ENCODE peak calls at places on chromosomes 2 and 18, in nine cellular contexts. L, Q, Y, N, S, V, G, K and X are unnamed samples.

GRCh38 chr2:10286216-10287037 is 16.3 kb upstream of the HPCAL1 start:
- DNase-seq in S (no peak), N (no peak), V (peak; percentile 82), Y (no peak), G (no peak), Q (no peak), K (no peak), L (no peak), X (no peak)

GRCh38 chr18:78754311-78755043 is 225.1 kb upstream of the SALL3 start:
- DNase-seq in L (no peak), K (no peak), Y (no peak), S (no peak), N (no peak), Q (no peak), V (peak; percentile 22), G (no peak), X (no peak)

GRCh38 chr2:101307503-101307902 is 998 bp downstream of the RNF149 start:
- DNase-seq in V (no peak), L (no peak), G (peak; percentile 19), S (peak; percentile 48), N (no peak), Q (no peak), K (peak; percentile 42), Y (no peak), X (no peak)

GRCh38 chr2:1482981-1483380 is 69.7 kb downstream of the TPO start:
- DNase-seq in Q (no peak), Y (no peak), S (no peak), G (no peak), L (no peak), V (no peak), N (no peak), K (no peak), X (no peak)

GRCh38 chr2:188645982-188646381 is 328.2 kb upstream of the COL3A1 start:
- DNase-seq in Q (no peak), G (no peak), K (no peak), S (peak; percentile 63), L (no peak), V (no peak), Y (peak; percentile 83), N (no peak), X (no peak)

GRCh38 chr2:230202430-230203109 is 17.2 kb downstream of the SP110 start:
- DNase-seq in N (no peak), Y (no peak), Q (no peak), L (no peak), S (no peak), K (no peak), G (peak; percentile 56), V (no peak), X (no peak)

GRCh38 chr18:22056962-22057361 is 112.4 kb upstream of the GATA6 start:
- DNase-seq in Y (no peak), G (no peak), K (no peak), Q (no peak), L (no peak), V (no peak), N (no peak), S (no peak), X (no peak)

GRCh38 chr2:22037274-22037673 is 913.5 kb downstream of the TDRD15 start:
- DNase-seq in Q (no peak), S (peak; percentile 3), L (no peak), N (no peak), Y (no peak), G (no peak), K (no peak), V (no peak), X (no peak)

GRCh38 chr2:65742977-65743376 is 310.6 kb upstream of the SPRED2 start:
- DNase-seq in Q (no peak), N (no peak), L (no peak), V (no peak), S (no peak), Y (no peak), G (no peak), K (no peak), X (no peak)

GRCh38 chr2:237217995-237218621 is 132.4 kb downstream of the COPS8 start:
- DNase-seq in N (no peak), K (no peak), Q (no peak), S (no peak), Y (no peak), V (no peak), L (no peak), G (no peak), X (no peak)

GRCh38 chr2:10064932-10065682 is 15.1 kb downstream of the CYS1 start:
- DNase-seq in S (no peak), K (no peak), Y (no peak), V (no peak), N (no peak), G (no peak), Q (no peak), L (no peak), X (no peak)

GRCh38 chr2:168951871-168952270 is 50.8 kb downstream of the G6PC2 start:
- DNase-seq in Q (no peak), S (no peak), L (no peak), G (no peak), Y (no peak), V (no peak), N (no peak), K (no peak), X (no peak)

GRCh38 chr2:205908491-205909193 is 177.3 kb downstream of the INO80D start:
- DNase-seq in G (no peak), S (no peak), V (no peak), K (no peak), L (no peak), Q (no peak), Y (peak; percentile 17), N (no peak), X (no peak)

GRCh38 chr2:1238571-1239138 is 174.6 kb upstream of the TPO start:
- DNase-seq in S (no peak), Q (no peak), L (no peak), K (no peak), N (no peak), V (no peak), Y (no peak), G (no peak), X (no peak)

GRCh38 chr2:172230783-172231446 is 128.2 kb upstream of the DLX2 start:
- DNase-seq in V (no peak), K (peak; percentile 57), S (peak; percentile 34), L (no peak), N (no peak), Y (no peak), G (no peak), Q (peak; percentile 46), X (no peak)

GRCh38 chr2:226652388-226652787 is 147.2 kb downstream of the IRS1 start:
- DNase-seq in V (no peak), Y (peak; percentile 97), G (no peak), L (peak; percentile 84), S (peak; percentile 84), N (no peak), Q (no peak), K (peak; percentile 96), X (no peak)

GRCh38 chr2:33136570-33136969 is 189.8 kb downstream of the LTBP1 start:
- DNase-seq in Y (peak; percentile 40), L (no peak), K (no peak), G (no peak), V (no peak), Q (no peak), S (no peak), N (no peak), X (no peak)

GRCh38 chr2:15881120-15881433 is 59.3 kb upstream of the MYCN start:
- DNase-seq in G (no peak), S (no peak), K (no peak), N (no peak), Q (no peak), V (no peak), Y (no peak), L (no peak), X (no peak)

GRCh38 chr18:75365837-75366236 is 61.7 kb downstream of the SMIM21 start:
- DNase-seq in Y (no peak), N (no peak), L (no peak), S (no peak), K (no peak), Q (no peak), V (no peak), G (no peak), X (no peak)
- TF ChIP-seq CTCF in Y (no peak), N (no peak), L (no peak), S (no peak), K (no peak), Q (no peak), V (no peak), G (no peak), X (no peak)

GRCh38 chr2:45879936-45880335 is 228.5 kb downstream of the PRKCE start:
- DNase-seq in Y (no peak), Q (no peak), V (no peak), K (no peak), G (no peak), N (no peak), S (no peak), L (no peak), X (no peak)

GRCh38 chr2:45881970-45882581 is 230.6 kb downstream of the PRKCE start:
- DNase-seq in Y (no peak), S (no peak), N (no peak), V (no peak), G (no peak), K (no peak), L (no peak), Q (no peak), X (no peak)

GRCh38 chr2:45882707-45883106 is 231.2 kb downstream of the PRKCE start:
- DNase-seq in K (no peak), N (no peak), V (no peak), L (no peak), Y (no peak), S (peak; percentile 60), G (no peak), Q (no peak), X (no peak)

GRCh38 chr2:45876611-45877010 is 225.1 kb downstream of the PRKCE start:
- DNase-seq in Q (no peak), Y (no peak), L (no peak), N (no peak), G (no peak), K (no peak), V (no peak), S (no peak), X (no peak)

GRCh38 chr2:45879406-45879805 is 227.9 kb downstream of the PRKCE start:
- DNase-seq in Y (no peak), N (no peak), S (no peak), G (no peak), V (peak; percentile 52), K (no peak), L (peak; percentile 13), Q (no peak), X (no peak)
- TF ChIP-seq CTCF in Y (no peak), N (no peak), S (no peak), G (no peak), V (peak; percentile 11), K (no peak), L (no peak), Q (no peak), X (no peak)

GRCh38 chr2:241859436-241860183 is 916 bp upstream of the PDCD1 start:
- DNase-seq in L (no peak), Y (peak; percentile 36), V (peak; percentile 47), G (peak; percentile 88), N (no peak), S (peak; percentile 56), K (no peak), Q (no peak), X (peak; percentile 12)
- TF ChIP-seq CTCF in L (no peak), Y (peak; percentile 20), V (peak; percentile 26), G (peak; percentile 24), N (peak; percentile 21), S (peak; percentile 26), K (no peak), Q (no peak), X (no peak)

DNA sequence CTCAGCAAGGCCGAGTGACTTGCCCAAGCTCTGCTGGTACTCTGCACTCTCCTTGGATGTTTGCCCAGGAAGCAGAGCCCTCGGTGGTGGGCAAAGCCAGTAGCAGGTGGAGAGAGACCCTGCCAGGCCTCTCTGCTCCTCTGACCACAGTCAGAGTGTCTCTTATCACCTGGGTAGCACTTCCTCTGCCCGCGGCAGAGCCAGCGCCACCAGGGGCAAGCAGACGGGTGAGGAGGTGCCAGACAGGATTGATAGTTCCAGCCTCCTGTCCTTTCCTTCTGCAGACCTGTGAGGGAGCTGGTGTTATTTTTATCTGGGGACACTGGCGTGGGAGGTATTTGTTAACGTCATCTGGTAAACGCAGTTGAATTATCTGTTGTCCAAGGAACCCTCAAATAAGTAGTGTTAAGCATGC is 152.9 kb downstream of the SMAD7 start:
- DNase-seq in S (no peak), G (no peak), Y (no peak), K (no peak), V (peak; percentile 14), Q (peak; percentile 25), N (no peak), L (no peak), X (no peak)
- TF ChIP-seq CTCF in S (no peak), G (no peak), Y (no peak), K (no peak), V (no peak), Q (no peak), N (no peak), L (no peak), X (no peak)